ENCODE peak calls at places on chromosomes 12 and 14, in four cellular contexts. D is fibroblast of lung; Z is effector memory CD4-positive, alpha-beta T cell; F is ureter. I is an unnamed sample.
A peak's percentile ranks its signal among the peaks of the same experiment; 100 is the strongest.

GRCh38 chr12:11746024-11746771 is 96.7 kb downstream of the ETV6 start:
- DNase-seq in F (peak; percentile 70), Z (no peak), D (peak; percentile 82), I (no peak)

GRCh38 chr12:52312086-52312485 is 9.1 kb downstream of the KRT83 start:
- DNase-seq in F (peak; percentile 25), Z (no peak), D (no peak), I (no peak)

GRCh38 chr12:1644523-1645438 is 15.8 kb downstream of the WNT5B start:
- DNase-seq in D (peak; percentile 80), F (peak; percentile 68), Z (no peak), I (no peak)

GRCh38 chr12:62215506-62215905 is 44.7 kb upstream of the USP15 start:
- DNase-seq in D (no peak), Z (no peak), F (no peak), I (no peak)

GRCh38 chr14:24313912-24314311 is 2.6 kb downstream of the LTB4R start:
- DNase-seq in D (no peak), F (no peak), Z (no peak), I (no peak)

GRCh38 chr12:122111070-122111750 is 32.7 kb downstream of the MLXIP start:
- DNase-seq in F (no peak), D (no peak), Z (no peak), I (no peak)

GRCh38 chr12:1930816-1931597 is 12.6 kb upstream of the CACNA2D4 start:
- DNase-seq in D (no peak), Z (no peak), F (peak; percentile 38), I (no peak)

GRCh38 chr14:80784824-80785223 is 156.7 kb downstream of the CEP128 start:
- DNase-seq in D (no peak), F (no peak), Z (no peak), I (no peak)

GRCh38 chr12:17304503-17305347 is 698.8 kb upstream of the LMO3 start:
- DNase-seq in Z (no peak), F (no peak), D (peak; percentile 65), I (no peak)

GRCh38 chr12:321606-322326 is 59.1 kb upstream of the SLC6A13 start:
- DNase-seq in F (no peak), Z (no peak), D (no peak), I (no peak)

GRCh38 chr12:53071591-53072551 is 7.3 kb downstream of the SPRYD3 start:
- DNase-seq in D (peak; percentile 61), Z (no peak), F (peak; percentile 88), I (no peak)

GRCh38 chr14:23639048-23639890 is 3.1 kb downstream of the DHRS2 start:
- DNase-seq in D (no peak), Z (no peak), F (no peak), I (no peak)

I was measured in T-helper 2 cell.